ENCODE peak calls at places on chromosomes 12 and 14, in ten cellular contexts. R, Q, G, Z, A, U, V, K, F and E are unnamed samples.

GRCh38 chr14:79693935-79694334 is 517.4 kb downstream of the DIO2 start:
- DNase-seq in A (no peak), K (no peak), Z (no peak), V (no peak), R (no peak), Q (no peak), U (no peak), G (no peak), F (no peak), E (no peak)

GRCh38 chr12:54175130-54175963 is 13.4 kb downstream of the SMUG1 start:
- DNase-seq in Z (no peak), F (no peak), V (no peak), R (no peak), Q (no peak), A (no peak), G (no peak), K (no peak), U (no peak), E (no peak)

GRCh38 chr12:62787606-62788005 is 147.3 kb downstream of the PPM1H start:
- DNase-seq in R (no peak), F (no peak), Q (no peak), K (no peak), V (no peak), A (no peak), U (no peak), G (no peak), Z (no peak), E (no peak)

GRCh38 chr12:92942905-92943304 is 13.8 kb upstream of the EEA1 start:
- DNase-seq in F (no peak), Q (no peak), K (no peak), U (no peak), V (no peak), A (peak), G (no peak), R (peak), Z (no peak), E (no peak)

GRCh38 chr14:77045570-77045890 is 17.0 kb upstream of the IRF2BPL start:
- DNase-seq in V (no peak), G (no peak), Q (no peak), K (no peak), F (no peak), Z (no peak), U (no peak), R (no peak), A (no peak), E (no peak)

GRCh38 chr14:50944647-50945413 is 547 bp upstream of the PYGL start:
- DNase-seq in Q (no peak), V (peak), A (peak), G (no peak), F (no peak), Z (peak), K (no peak), R (no peak), U (no peak), E (no peak)

GRCh38 chr12:47377414-47378221 is 297.9 kb upstream of the AMIGO2 start:
- DNase-seq in R (peak), F (no peak), A (peak), G (no peak), U (no peak), Z (peak), Q (no peak), V (no peak), K (no peak), E (peak)

GRCh38 chr14:32472512-32473472 is 143.7 kb downstream of the AKAP6 start:
- DNase-seq in Q (no peak), U (no peak), F (no peak), R (no peak), G (no peak), K (no peak), A (peak), V (no peak), Z (no peak), E (peak)